ENCODE peak calls at places on chromosomes 16 and 17, in nine cellular contexts. One of them, this sample, is unnamed. For H3K4me1 and H3K27me3, the result is how much of the 10 kb centered on the place peaks cover.

GRCh38 chr17:20989991-20990855 is 52.6 kb downstream of the USP22 start:
- DNase-seq in IMR-90: no peak
- DNase-seq in transverse colon: no peak
- DNase-seq in tibial nerve: no peak
- DNase-seq in fibroblast of lung: no peak
- DNase-seq in CD8-positive, alpha-beta T cell: no peak
- DNase-seq in cardiac muscle cell: no peak
- DNase-seq in psoas muscle: peak
- DNase-seq in prostate gland: no peak
- DNase-seq in this sample: no peak

GRCh38 chr17:28901866-28902818 is 737 bp downstream of the DHRS13 start:
- DNase-seq in tibial nerve: no peak
- DNase-seq in CD8-positive, alpha-beta T cell: peak
- DNase-seq in prostate gland: peak
- DNase-seq in cardiac muscle cell: peak
- DNase-seq in IMR-90: no peak
- DNase-seq in fibroblast of lung: peak
- DNase-seq in transverse colon: peak
- DNase-seq in psoas muscle: no peak
- DNase-seq in this sample: no peak

GRCh38 chr17:44311562-44312181 is 3.3 kb downstream of the RUNDC3A start:
- DNase-seq in fibroblast of lung: no peak
- DNase-seq in psoas muscle: no peak
- DNase-seq in cardiac muscle cell: no peak
- DNase-seq in prostate gland: no peak
- DNase-seq in tibial nerve: no peak
- DNase-seq in CD8-positive, alpha-beta T cell: no peak
- DNase-seq in transverse colon: no peak
- DNase-seq in IMR-90: no peak
- DNase-seq in this sample: no peak

GRCh38 chr17:48328457-48328856 is 101.6 kb downstream of the SKAP1 start:
- DNase-seq in fibroblast of lung: no peak
- DNase-seq in prostate gland: no peak
- DNase-seq in IMR-90: no peak
- DNase-seq in transverse colon: no peak
- DNase-seq in psoas muscle: no peak
- DNase-seq in cardiac muscle cell: no peak
- DNase-seq in CD8-positive, alpha-beta T cell: no peak
- DNase-seq in tibial nerve: no peak
- DNase-seq in this sample: no peak

GRCh38 chr16:74560912-74561311 is 46.0 kb downstream of the GLG1 start:
- DNase-seq in prostate gland: no peak
- DNase-seq in transverse colon: no peak
- DNase-seq in CD8-positive, alpha-beta T cell: no peak
- DNase-seq in tibial nerve: no peak
- DNase-seq in cardiac muscle cell: no peak
- DNase-seq in IMR-90: no peak
- DNase-seq in psoas muscle: no peak
- DNase-seq in fibroblast of lung: no peak
- DNase-seq in this sample: no peak

GRCh38 chr16:67158637-67159600 is 790 bp downstream of the TRADD start:
- DNase-seq in CD8-positive, alpha-beta T cell: peak
- DNase-seq in transverse colon: peak
- DNase-seq in prostate gland: no peak
- DNase-seq in cardiac muscle cell: peak
- DNase-seq in fibroblast of lung: peak
- DNase-seq in tibial nerve: no peak
- DNase-seq in psoas muscle: peak
- DNase-seq in IMR-90: no peak
- DNase-seq in this sample: peak

GRCh38 chr17:79822583-79823124 is 16.6 kb downstream of the CBX4 start:
- DNase-seq in prostate gland: no peak
- DNase-seq in psoas muscle: no peak
- DNase-seq in CD8-positive, alpha-beta T cell: no peak
- DNase-seq in fibroblast of lung: no peak
- DNase-seq in tibial nerve: no peak
- DNase-seq in transverse colon: no peak
- DNase-seq in IMR-90: no peak
- DNase-seq in cardiac muscle cell: no peak
- DNase-seq in this sample: no peak

GRCh38 chr17:42365136-42365535 is 23.1 kb downstream of the STAT3 start:
- DNase-seq in psoas muscle: no peak
- DNase-seq in transverse colon: no peak
- DNase-seq in fibroblast of lung: peak
- DNase-seq in IMR-90: peak
- DNase-seq in prostate gland: no peak
- DNase-seq in cardiac muscle cell: peak
- DNase-seq in tibial nerve: no peak
- DNase-seq in CD8-positive, alpha-beta T cell: no peak
- DNase-seq in this sample: peak

GRCh38 chr17:57242148-57242547 is 14.2 kb upstream of the MSI2 start:
- DNase-seq in prostate gland: no peak
- DNase-seq in transverse colon: no peak
- DNase-seq in IMR-90: no peak
- DNase-seq in cardiac muscle cell: peak
- DNase-seq in fibroblast of lung: no peak
- DNase-seq in tibial nerve: no peak
- DNase-seq in CD8-positive, alpha-beta T cell: no peak
- DNase-seq in psoas muscle: peak
- DNase-seq in this sample: no peak

GRCh38 chr16:62034236-62035114 is 1.8 kb downstream of the CDH8 start:
- DNase-seq in transverse colon: no peak
- DNase-seq in IMR-90: no peak
- DNase-seq in prostate gland: no peak
- DNase-seq in cardiac muscle cell: no peak
- DNase-seq in psoas muscle: no peak
- DNase-seq in CD8-positive, alpha-beta T cell: no peak
- DNase-seq in fibroblast of lung: no peak
- DNase-seq in tibial nerve: no peak
- DNase-seq in this sample: no peak

GRCh38 chr17:42121066-42121769 is at the start of gene KAT2A:
- DNase-seq in psoas muscle: peak
- DNase-seq in IMR-90: peak
- DNase-seq in tibial nerve: peak
- DNase-seq in transverse colon: peak
- DNase-seq in prostate gland: peak
- DNase-seq in cardiac muscle cell: peak
- DNase-seq in fibroblast of lung: peak
- DNase-seq in CD8-positive, alpha-beta T cell: peak
- DNase-seq in this sample: peak

DNA sequence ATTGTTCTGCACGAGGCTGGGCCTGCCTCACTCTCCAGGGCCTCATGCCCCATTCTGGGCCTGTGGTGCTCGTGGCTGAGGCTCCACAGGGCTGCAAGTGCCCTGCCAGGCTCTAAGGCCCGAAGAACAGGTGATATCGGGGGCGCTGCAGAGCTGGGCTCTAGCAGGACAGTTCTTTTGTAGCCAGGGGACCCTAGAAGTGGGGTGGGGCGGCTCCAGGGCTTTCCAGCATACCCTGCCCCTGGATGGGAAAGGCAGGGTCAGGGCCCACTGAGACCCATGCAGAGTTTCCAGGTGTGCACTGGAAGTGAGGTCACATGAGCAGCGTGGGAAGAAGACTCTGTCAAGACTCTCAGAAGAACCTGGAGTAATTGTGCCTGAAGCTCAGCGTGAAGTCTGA is 12.3 kb downstream of the MRPL27 start:
- DNase-seq in CD8-positive, alpha-beta T cell: no peak
- DNase-seq in IMR-90: no peak
- DNase-seq in psoas muscle: no peak
- DNase-seq in fibroblast of lung: no peak
- DNase-seq in tibial nerve: no peak
- DNase-seq in prostate gland: no peak
- DNase-seq in cardiac muscle cell: no peak
- DNase-seq in transverse colon: no peak
- DNase-seq in this sample: no peak
- H3K4me1 ChIP-seq in CD8-positive, alpha-beta T cell: under half
- H3K4me1 ChIP-seq in IMR-90: under half
- H3K4me1 ChIP-seq in psoas muscle: under half
- H3K4me1 ChIP-seq in fibroblast of lung: under half
- H3K4me1 ChIP-seq in tibial nerve: under half
- H3K4me1 ChIP-seq in prostate gland: under half
- H3K4me1 ChIP-seq in cardiac muscle cell: under half
- H3K4me1 ChIP-seq in transverse colon: under half
- H3K4me1 ChIP-seq in this sample: under half

GRCh38 chr17:83090424-83091256 is 11.2 kb downstream of the METRNL start:
- DNase-seq in prostate gland: no peak
- DNase-seq in transverse colon: peak
- DNase-seq in cardiac muscle cell: no peak
- DNase-seq in tibial nerve: no peak
- DNase-seq in psoas muscle: no peak
- DNase-seq in fibroblast of lung: no peak
- DNase-seq in CD8-positive, alpha-beta T cell: no peak
- DNase-seq in IMR-90: no peak
- DNase-seq in this sample: no peak
- H3K4me3 ChIP-seq in prostate gland: no peak
- H3K4me3 ChIP-seq in transverse colon: no peak
- H3K4me3 ChIP-seq in cardiac muscle cell: no peak
- H3K4me3 ChIP-seq in tibial nerve: no peak
- H3K4me3 ChIP-seq in psoas muscle: no peak
- H3K4me3 ChIP-seq in fibroblast of lung: no peak
- H3K4me3 ChIP-seq in CD8-positive, alpha-beta T cell: no peak
- H3K4me3 ChIP-seq in IMR-90: no peak
- H3K4me3 ChIP-seq in this sample: no peak

GRCh38 chr17:9024497-9024896 is 3.2 kb downstream of the NTN1 start:
- DNase-seq in IMR-90: no peak
- DNase-seq in cardiac muscle cell: no peak
- DNase-seq in tibial nerve: no peak
- DNase-seq in transverse colon: no peak
- DNase-seq in CD8-positive, alpha-beta T cell: no peak
- DNase-seq in fibroblast of lung: no peak
- DNase-seq in prostate gland: no peak
- DNase-seq in psoas muscle: no peak
- DNase-seq in this sample: no peak

GRCh38 chr17:9023389-9024210 is 2.3 kb downstream of the NTN1 start:
- DNase-seq in tibial nerve: no peak
- DNase-seq in IMR-90: no peak
- DNase-seq in cardiac muscle cell: no peak
- DNase-seq in transverse colon: no peak
- DNase-seq in prostate gland: no peak
- DNase-seq in CD8-positive, alpha-beta T cell: no peak
- DNase-seq in fibroblast of lung: no peak
- DNase-seq in psoas muscle: no peak
- DNase-seq in this sample: no peak

GRCh38 chr17:9028171-9028570 is 6.9 kb downstream of the NTN1 start:
- DNase-seq in IMR-90: no peak
- DNase-seq in fibroblast of lung: no peak
- DNase-seq in prostate gland: no peak
- DNase-seq in cardiac muscle cell: no peak
- DNase-seq in transverse colon: no peak
- DNase-seq in psoas muscle: no peak
- DNase-seq in tibial nerve: no peak
- DNase-seq in CD8-positive, alpha-beta T cell: no peak
- DNase-seq in this sample: no peak

GRCh38 chr17:9028632-9029570 is 7.6 kb downstream of the NTN1 start:
- DNase-seq in transverse colon: no peak
- DNase-seq in cardiac muscle cell: no peak
- DNase-seq in tibial nerve: no peak
- DNase-seq in fibroblast of lung: no peak
- DNase-seq in CD8-positive, alpha-beta T cell: no peak
- DNase-seq in psoas muscle: no peak
- DNase-seq in prostate gland: no peak
- DNase-seq in IMR-90: no peak
- DNase-seq in this sample: no peak

GRCh38 chr17:9026741-9027140 is 5.4 kb downstream of the NTN1 start:
- DNase-seq in CD8-positive, alpha-beta T cell: no peak
- DNase-seq in psoas muscle: no peak
- DNase-seq in cardiac muscle cell: no peak
- DNase-seq in prostate gland: no peak
- DNase-seq in tibial nerve: no peak
- DNase-seq in IMR-90: no peak
- DNase-seq in fibroblast of lung: no peak
- DNase-seq in transverse colon: no peak
- DNase-seq in this sample: no peak
- H3K27me3 ChIP-seq in CD8-positive, alpha-beta T cell: under half
- H3K27me3 ChIP-seq in psoas muscle: under half
- H3K27me3 ChIP-seq in cardiac muscle cell: half or more
- H3K27me3 ChIP-seq in prostate gland: under half
- H3K27me3 ChIP-seq in tibial nerve: under half
- H3K27me3 ChIP-seq in IMR-90: under half
- H3K27me3 ChIP-seq in fibroblast of lung: under half
- H3K27me3 ChIP-seq in transverse colon: under half
- H3K27me3 ChIP-seq in this sample: under half

GRCh38 chr17:1036171-1036844 is 39.4 kb downstream of the TIMM22 start:
- DNase-seq in psoas muscle: no peak
- DNase-seq in prostate gland: no peak
- DNase-seq in IMR-90: no peak
- DNase-seq in cardiac muscle cell: no peak
- DNase-seq in fibroblast of lung: no peak
- DNase-seq in transverse colon: no peak
- DNase-seq in tibial nerve: no peak
- DNase-seq in CD8-positive, alpha-beta T cell: no peak
- DNase-seq in this sample: no peak
- H3K4me1 ChIP-seq in psoas muscle: under half
- H3K4me1 ChIP-seq in prostate gland: under half
- H3K4me1 ChIP-seq in IMR-90: under half
- H3K4me1 ChIP-seq in cardiac muscle cell: under half
- H3K4me1 ChIP-seq in fibroblast of lung: under half
- H3K4me1 ChIP-seq in transverse colon: under half
- H3K4me1 ChIP-seq in tibial nerve: under half
- H3K4me1 ChIP-seq in CD8-positive, alpha-beta T cell: under half
- H3K4me1 ChIP-seq in this sample: under half

GRCh38 chr16:669666-670065 is 1.7 kb downstream of the RHOT2 start:
- DNase-seq in transverse colon: no peak
- DNase-seq in prostate gland: no peak
- DNase-seq in IMR-90: no peak
- DNase-seq in cardiac muscle cell: no peak
- DNase-seq in tibial nerve: no peak
- DNase-seq in fibroblast of lung: no peak
- DNase-seq in CD8-positive, alpha-beta T cell: no peak
- DNase-seq in psoas muscle: no peak
- DNase-seq in this sample: no peak

GRCh38 chr16:668519-669171 is 713 bp downstream of the RHOT2 start:
- DNase-seq in fibroblast of lung: no peak
- DNase-seq in CD8-positive, alpha-beta T cell: no peak
- DNase-seq in prostate gland: no peak
- DNase-seq in psoas muscle: no peak
- DNase-seq in tibial nerve: no peak
- DNase-seq in transverse colon: no peak
- DNase-seq in IMR-90: no peak
- DNase-seq in cardiac muscle cell: no peak
- DNase-seq in this sample: no peak

GRCh38 chr16:666572-666971 is 1.4 kb upstream of the RHOT2 start:
- DNase-seq in CD8-positive, alpha-beta T cell: no peak
- DNase-seq in prostate gland: no peak
- DNase-seq in transverse colon: no peak
- DNase-seq in IMR-90: no peak
- DNase-seq in cardiac muscle cell: no peak
- DNase-seq in fibroblast of lung: no peak
- DNase-seq in tibial nerve: no peak
- DNase-seq in psoas muscle: no peak
- DNase-seq in this sample: no peak

GRCh38 chr16:667113-667779 is 686 bp upstream of the RHOT2 start:
- DNase-seq in fibroblast of lung: no peak
- DNase-seq in psoas muscle: no peak
- DNase-seq in tibial nerve: no peak
- DNase-seq in CD8-positive, alpha-beta T cell: no peak
- DNase-seq in cardiac muscle cell: no peak
- DNase-seq in IMR-90: no peak
- DNase-seq in prostate gland: no peak
- DNase-seq in transverse colon: no peak
- DNase-seq in this sample: no peak

GRCh38 chr16:667780-668518 is at the start of gene RHOT2:
- DNase-seq in IMR-90: peak
- DNase-seq in transverse colon: peak
- DNase-seq in cardiac muscle cell: peak
- DNase-seq in fibroblast of lung: peak
- DNase-seq in tibial nerve: peak
- DNase-seq in prostate gland: peak
- DNase-seq in CD8-positive, alpha-beta T cell: peak
- DNase-seq in psoas muscle: peak
- DNase-seq in this sample: peak
- H3K4me3 ChIP-seq in IMR-90: peak
- H3K4me3 ChIP-seq in transverse colon: peak
- H3K4me3 ChIP-seq in cardiac muscle cell: peak
- H3K4me3 ChIP-seq in fibroblast of lung: peak
- H3K4me3 ChIP-seq in tibial nerve: peak
- H3K4me3 ChIP-seq in prostate gland: peak
- H3K4me3 ChIP-seq in CD8-positive, alpha-beta T cell: peak
- H3K4me3 ChIP-seq in psoas muscle: peak
- H3K4me3 ChIP-seq in this sample: peak

This sample was measured in aorta.